ENCODE peak calls at places on chromosomes 16 and 17, in five cellular contexts. W, U, Z, L and F are unnamed samples.
A peak's percentile ranks its signal among the peaks of the same experiment; 100 is the strongest.

GRCh38 chr16:47644661-47645060 is 183.5 kb downstream of the PHKB start:
- DNase-seq in W (no peak), Z (no peak), L (no peak), U (no peak), F (no peak)

GRCh38 chr17:43092891-43093290 is 32.3 kb downstream of the BRCA1 start:
- DNase-seq in U (no peak), L (no peak), W (no peak), Z (no peak), F (no peak)

GRCh38 chr16:57115148-57115503 is 22.7 kb downstream of the CPNE2 start:
- DNase-seq in L (no peak), Z (no peak), W (no peak), U (no peak), F (no peak)

GRCh38 chr17:9054146-9054545 is 32.8 kb downstream of the NTN1 start:
- DNase-seq in W (no peak), U (no peak), Z (no peak), L (no peak), F (no peak)

GRCh38 chr16:4613636-4614570 is 785 bp downstream of the UBALD1 start:
- DNase-seq in Z (peak; percentile 69), W (peak; percentile 42), U (no peak), L (no peak), F (peak; percentile 28)

GRCh38 chr16:8863594-8864424 is 5.0 kb downstream of the CARHSP1 start:
- DNase-seq in U (peak; percentile 51), W (peak; percentile 100), L (peak; percentile 87), Z (no peak), F (peak; percentile 71)

GRCh38 chr16:67562526-67562917 is at the start of gene CTCF:
- DNase-seq in W (peak; percentile 70), Z (peak; percentile 94), L (peak; percentile 85), U (peak; percentile 67), F (peak; percentile 88)

GRCh38 chr17:81258292-81258691 is 19.2 kb downstream of the NDUFAF8 start:
- DNase-seq in U (no peak), Z (no peak), W (no peak), L (no peak), F (no peak)

GRCh38 chr16:81616321-81617020 is 162.6 kb upstream of the PLCG2 start:
- DNase-seq in W (no peak), L (peak; percentile 73), Z (peak; percentile 86), U (no peak), F (peak; percentile 77)

GRCh38 chr17:21425736-21426135 is 49.6 kb downstream of the KCNJ12 start:
- DNase-seq in U (no peak), W (no peak), L (no peak), Z (no peak), F (no peak)

GRCh38 chr17:64230551-64231408 is 32.3 kb downstream of the TEX2 start:
- DNase-seq in Z (no peak), U (no peak), L (no peak), W (no peak), F (no peak)

GRCh38 chr16:1630450-1631213 is 18.5 kb downstream of the CRAMP1 start:
- DNase-seq in W (no peak), U (no peak), L (no peak), Z (no peak), F (no peak)

GRCh38 chr17:47884905-47885735 is 10.9 kb upstream of the SP2 start:
- DNase-seq in L (no peak), Z (no peak), W (no peak), U (no peak), F (peak; percentile 74)
- H3K27ac ChIP-seq in L (no peak overlapping the region), Z (no peak overlapping the region), W (no peak overlapping the region), U (no peak overlapping the region), F (peak overlapping the region; percentile 80)

GRCh38 chr17:52686140-52686539 is 527.6 kb upstream of the CA10 start:
- DNase-seq in W (no peak), U (no peak), Z (no peak), L (no peak), F (no peak)
- TF ChIP-seq EP300 in W (no peak), U (no peak), Z (no peak), L (no peak), F (no peak)

GRCh38 chr16:11639925-11640899 is 28.0 kb upstream of the SNN start:
- DNase-seq in Z (peak; percentile 93), U (peak; percentile 72), W (peak; percentile 90), L (peak; percentile 73), F (peak; percentile 62)
- H3K27ac ChIP-seq in Z (peak overlapping the region; percentile 80), U (peak overlapping the region; percentile 94), W (peak overlapping the region; percentile 0), L (peak overlapping the region; percentile 91), F (peak overlapping the region; percentile 80)

DNA sequence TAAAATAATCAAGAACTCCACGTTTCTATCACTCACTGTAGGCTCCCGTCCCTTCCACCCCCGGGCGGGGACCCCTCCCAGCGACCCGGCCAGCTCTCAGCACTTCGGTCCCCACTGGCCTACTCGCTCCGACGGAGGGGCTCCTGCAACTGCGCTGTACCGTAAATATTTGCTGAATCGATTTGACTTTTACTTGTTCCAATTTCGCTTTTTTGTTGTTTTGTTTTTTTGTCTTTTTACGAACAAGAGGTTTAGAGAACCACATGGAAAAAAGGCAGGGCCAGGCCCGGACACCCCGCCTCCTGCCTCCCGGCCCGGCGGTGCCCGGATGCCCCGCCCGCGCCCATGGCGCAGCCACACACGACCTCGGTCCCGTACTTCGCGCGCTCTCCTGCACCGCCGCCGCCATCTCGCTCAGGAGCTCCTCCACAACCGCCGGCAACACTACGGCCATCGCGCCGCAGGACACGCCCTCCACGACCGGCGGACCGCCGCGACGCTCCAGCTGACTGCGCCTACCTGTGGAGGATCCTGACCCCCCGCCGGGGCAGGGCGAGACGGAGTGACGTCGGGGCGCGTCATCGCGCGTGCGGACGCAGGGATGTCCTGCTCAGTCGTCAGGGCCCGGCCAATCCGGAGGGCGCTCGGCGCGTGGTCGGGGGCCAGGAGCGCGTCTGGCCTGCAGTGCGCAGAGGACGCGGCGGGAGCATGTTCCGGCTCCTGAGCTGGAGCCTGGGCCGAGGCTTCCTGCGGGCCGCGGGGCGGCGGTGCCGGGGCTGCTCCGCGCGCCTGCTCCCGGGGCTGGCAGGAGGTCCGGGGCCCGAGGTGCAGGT is at the start of the genes TTC19 and ZSWIM7:
- DNase-seq in U (peak; percentile 87), Z (peak; percentile 99), L (peak; percentile 98), W (peak; percentile 92), F (peak; percentile 99)
- TF ChIP-seq EP300 in U (peak; percentile 98), Z (no peak), L (peak; percentile 84), W (peak; percentile 77), F (peak; percentile 73)

GRCh38 chr16:14496786-14497185 is 133.3 kb downstream of the PARN start:
- DNase-seq in L (no peak), U (no peak), Z (no peak), W (no peak), F (no peak)
- H3K27ac ChIP-seq in L (peak overlapping the region; percentile 15), U (peak overlapping the region; percentile 18), Z (peak overlapping the region; percentile 26), W (peak overlapping the region; percentile 63), F (no peak overlapping the region)

DNA sequence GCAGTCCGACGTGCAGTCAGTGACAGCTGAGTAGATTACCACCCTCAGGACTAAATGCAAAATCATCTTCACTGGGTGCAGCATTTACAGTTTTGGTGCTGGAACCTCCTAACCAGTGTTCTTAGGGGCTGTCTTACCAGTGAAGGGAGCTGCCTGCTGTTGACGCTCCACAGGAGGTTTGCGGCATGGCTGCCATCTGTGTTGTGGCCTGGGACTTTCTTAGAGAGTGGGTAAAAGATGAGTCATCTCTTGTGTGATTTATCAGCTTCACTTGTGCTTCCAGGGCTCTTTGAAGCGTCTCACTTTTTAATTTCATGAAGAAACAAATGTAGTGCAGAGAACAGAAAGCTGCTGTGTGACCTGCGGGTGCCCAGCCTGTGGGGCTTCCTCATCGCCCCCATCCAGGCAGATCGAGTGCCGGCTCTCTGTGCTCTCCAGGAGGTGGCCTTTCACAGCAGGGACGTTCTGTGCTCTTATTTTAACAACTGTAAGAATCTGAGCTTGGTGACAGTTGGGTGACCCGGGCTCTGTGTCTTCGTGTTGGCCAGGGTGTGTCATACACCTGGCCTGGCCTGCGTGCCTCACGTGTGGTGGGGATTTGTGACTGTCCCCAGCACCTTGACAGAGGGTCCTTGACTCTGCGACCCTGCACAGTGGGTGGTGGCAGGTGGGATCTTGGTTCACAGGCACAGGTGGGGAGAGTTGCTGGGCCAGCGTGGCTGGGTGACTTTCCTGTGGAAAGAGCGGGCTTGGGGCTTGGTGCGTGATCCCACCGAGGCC is 24.3 kb upstream of the ZNF750 start:
- DNase-seq in U (no peak), L (peak; percentile 54), W (no peak), Z (no peak), F (peak; percentile 69)
- TF ChIP-seq EP300 in U (no peak), L (no peak), W (no peak), Z (no peak), F (no peak)

GRCh38 chr16:88622125-88622524 is 16.2 kb upstream of the IL17C start:
- DNase-seq in Z (no peak), U (no peak), L (no peak), W (no peak), F (no peak)

GRCh38 chr16:88618956-88619667 is 19.3 kb upstream of the IL17C start:
- DNase-seq in L (no peak), U (no peak), Z (no peak), W (no peak), F (no peak)

GRCh38 chr16:88618182-88618955 is 20.0 kb upstream of the IL17C start:
- DNase-seq in Z (no peak), W (peak; percentile 91), L (no peak), U (no peak), F (no peak)

GRCh38 chr16:88617268-88618031 is 20.9 kb upstream of the IL17C start:
- DNase-seq in U (no peak), Z (no peak), L (no peak), W (no peak), F (peak; percentile 53)

DNA sequence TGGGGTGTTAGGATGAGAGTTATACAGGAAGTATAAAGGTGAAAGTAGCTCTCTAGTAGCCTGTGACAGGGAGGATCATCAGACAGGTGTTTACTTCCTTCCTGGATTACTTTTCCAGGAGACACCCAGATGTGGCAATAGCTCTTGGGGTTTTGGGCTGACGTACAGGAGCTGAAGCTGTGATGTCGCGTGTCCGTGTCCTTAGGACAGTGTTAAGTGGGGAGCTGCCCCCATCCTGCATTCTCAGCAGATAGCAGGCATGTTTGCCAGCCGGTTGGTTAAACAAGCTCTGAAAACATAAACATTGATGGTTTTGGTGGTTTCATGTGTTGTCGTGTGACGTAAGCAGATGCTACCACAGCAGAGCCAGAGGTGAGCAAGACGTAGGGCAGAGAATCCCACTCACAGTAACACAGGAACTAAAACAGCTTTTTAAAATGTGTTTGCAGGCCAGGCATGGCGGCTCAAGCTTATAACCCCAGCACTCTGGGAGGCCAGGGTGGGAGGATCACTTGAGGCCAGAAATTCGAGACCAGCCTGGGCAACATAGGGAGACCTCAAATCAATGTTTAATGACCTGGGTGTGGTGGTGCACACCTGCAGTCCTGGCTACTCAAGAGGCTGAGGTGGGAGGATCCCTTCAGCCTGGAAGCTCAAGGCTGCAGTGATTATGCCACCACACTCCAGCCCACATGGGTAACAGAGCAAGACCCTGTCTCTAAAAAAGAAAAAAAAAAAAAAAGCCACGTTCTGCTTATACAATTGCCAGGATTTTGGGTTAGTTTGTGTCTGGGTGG is 18.3 kb upstream of the IL17C start:
- DNase-seq in L (no peak), Z (no peak), W (no peak), U (no peak), F (peak; percentile 47)
- H3K27ac ChIP-seq in L (peak overlapping the region; percentile 38), Z (no peak overlapping the region), W (peak overlapping the region; percentile 65), U (no peak overlapping the region), F (peak overlapping the region; percentile 4)

GRCh38 chr17:48996696-48997102 is 486 bp upstream of the IGF2BP1 start:
- DNase-seq in U (no peak), W (no peak), Z (no peak), L (no peak), F (no peak)

GRCh38 chr17:48995332-48995870 is 1.8 kb upstream of the IGF2BP1 start:
- DNase-seq in Z (no peak), U (no peak), L (no peak), W (no peak), F (no peak)

GRCh38 chr17:48994548-48995331 is 2.4 kb upstream of the IGF2BP1 start:
- DNase-seq in U (no peak), L (no peak), W (no peak), Z (no peak), F (no peak)

GRCh38 chr17:48997103-48997826 is at the start of gene IGF2BP1:
- DNase-seq in U (no peak), W (peak; percentile 81), L (no peak), Z (no peak), F (no peak)

GRCh38 chr17:48995871-48996695 is 1.1 kb upstream of the IGF2BP1 start:
- DNase-seq in Z (no peak), L (no peak), W (peak; percentile 93), U (no peak), F (no peak)
- TF ChIP-seq EP300 in Z (no peak), L (no peak), W (peak; percentile 13), U (peak; percentile 75), F (no peak)